ENCODE peak calls at places on chromosome 3, in ten cellular contexts. O, C, M, A, S, U, G, W, E and I are unnamed samples.

GRCh38 chr3:127791221-127791913 is 30.9 kb downstream of the MGLL start:
- DNase-seq in U (peak), A (peak), C (peak), M (no peak), W (no peak), O (no peak), E (no peak), S (peak), G (no peak), I (peak)

GRCh38 chr3:33993631-33994030 is 195.2 kb downstream of the PDCD6IP start:
- DNase-seq in S (peak), W (no peak), C (no peak), G (no peak), A (no peak), U (peak), E (no peak), M (no peak), O (no peak), I (no peak)

GRCh38 chr3:188507244-188507720 is 353.3 kb downstream of the LPP start:
- DNase-seq in A (no peak), C (peak), M (no peak), O (peak), G (no peak), U (peak), S (peak), E (no peak), W (no peak), I (no peak)

GRCh38 chr3:58005662-58006061 is 2.6 kb upstream of the FLNB start:
- DNase-seq in A (no peak), C (peak), W (no peak), E (no peak), O (no peak), U (peak), M (no peak), G (no peak), S (peak), I (no peak)

GRCh38 chr3:139538733-139539132 is 809 bp downstream of the RBP1 start:
- DNase-seq in E (no peak), O (no peak), M (no peak), U (peak), C (peak), S (peak), W (no peak), G (peak), A (peak), I (no peak)

GRCh38 chr3:64684715-64685261 is 3.0 kb downstream of the ADAMTS9 start:
- DNase-seq in M (no peak), O (peak), W (no peak), E (no peak), G (peak), A (peak), S (peak), C (peak), U (peak), I (no peak)

GRCh38 chr3:75295013-75295412 is 369.1 kb upstream of the FRG2C start:
- DNase-seq in M (no peak), U (no peak), C (no peak), O (no peak), G (no peak), S (no peak), A (no peak), E (peak), W (no peak), I (no peak)

GRCh38 chr3:171503817-171504216 is 43.6 kb upstream of the TNIK start:
- DNase-seq in O (no peak), A (no peak), W (no peak), G (no peak), E (no peak), U (no peak), C (no peak), M (no peak), S (no peak), I (no peak)

GRCh38 chr3:194474675-194475074 is 12.1 kb downstream of the ATP13A3 start:
- DNase-seq in S (no peak), G (no peak), C (no peak), M (no peak), W (no peak), U (no peak), E (no peak), O (no peak), A (no peak), I (no peak)

GRCh38 chr3:56428667-56429066 is 39.6 kb downstream of the ERC2 start:
- DNase-seq in W (no peak), C (no peak), A (no peak), S (no peak), G (no peak), E (no peak), U (no peak), M (no peak), O (no peak), I (no peak)

GRCh38 chr3:106208266-106208665 is 339.5 kb upstream of the CBLB start:
- DNase-seq in W (no peak), G (no peak), S (no peak), O (no peak), E (no peak), M (no peak), C (no peak), U (no peak), A (no peak), I (no peak)

GRCh38 chr3:45605569-45605968 is 11.0 kb downstream of the LIMD1 start:
- DNase-seq in W (no peak), U (no peak), C (no peak), G (no peak), M (no peak), A (no peak), O (no peak), S (no peak), E (no peak), I (no peak)

GRCh38 chr3:13308406-13308805 is 111.7 kb downstream of the NUP210 start:
- DNase-seq in E (no peak), G (peak), O (no peak), U (peak), M (no peak), A (no peak), C (peak), W (no peak), S (peak), I (peak)

GRCh38 chr3:28601291-28601690 is 252.7 kb upstream of the AZI2 start:
- DNase-seq in O (no peak), E (no peak), S (no peak), C (no peak), A (no peak), G (no peak), U (no peak), W (no peak), M (no peak), I (no peak)

GRCh38 chr3:197775317-197775716 is 15.7 kb upstream of the LRCH3 start:
- DNase-seq in U (no peak), M (no peak), C (no peak), W (no peak), O (no peak), E (no peak), A (no peak), G (no peak), S (no peak), I (no peak)
- H3K27ac ChIP-seq in U (no peak), M (no peak), C (no peak), W (no peak), O (no peak), E (no peak), A (no peak), G (no peak), S (no peak), I (no peak)

GRCh38 chr3:86793786-86794185 is 197.2 kb downstream of the VGLL3 start:
- DNase-seq in A (no peak), S (peak), W (no peak), C (peak), G (no peak), M (no peak), O (no peak), U (peak), E (no peak), I (no peak)
- H3K27ac ChIP-seq in A (peak), S (peak), W (no peak), C (peak), G (no peak), M (no peak), O (peak), U (peak), E (peak), I (peak)

DNA sequence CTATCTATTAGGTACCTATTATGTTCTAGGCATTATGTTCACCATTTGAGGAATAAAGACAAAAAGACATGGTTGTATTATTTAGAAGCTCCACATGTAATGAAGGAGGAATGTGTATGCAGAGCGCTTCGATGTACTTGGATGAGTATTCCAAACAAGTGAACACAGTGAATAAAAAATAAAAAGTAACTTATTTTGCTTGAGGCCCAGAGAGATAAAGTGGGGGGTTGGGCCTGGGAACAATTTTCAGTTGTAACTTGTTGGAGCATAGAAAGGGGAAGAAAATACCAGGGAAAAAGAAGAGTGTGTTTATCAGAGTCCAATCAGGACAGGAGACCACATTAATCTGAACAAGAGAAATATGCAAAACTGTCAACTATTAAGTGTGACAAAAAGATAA is 445.7 kb upstream of the BCHE start:
- DNase-seq in M (no peak), S (no peak), O (no peak), E (no peak), W (no peak), U (no peak), G (no peak), C (no peak), A (no peak), I (no peak)
- H3K27ac ChIP-seq in M (no peak), S (no peak), O (no peak), E (no peak), W (no peak), U (no peak), G (no peak), C (no peak), A (no peak), I (no peak)

GRCh38 chr3:48012659-48013058 is 3.6 kb downstream of the MAP4 start:
- DNase-seq in G (no peak), A (no peak), W (no peak), C (no peak), M (no peak), O (no peak), U (no peak), E (no peak), S (no peak), I (no peak)

GRCh38 chr3:48016336-48016973 is at the start of gene MAP4:
- DNase-seq in W (no peak), S (peak), O (no peak), U (no peak), G (no peak), A (no peak), E (no peak), C (no peak), M (no peak), I (no peak)

GRCh38 chr3:48014358-48014757 is 1.9 kb downstream of the MAP4 start:
- DNase-seq in W (no peak), E (no peak), M (no peak), G (no peak), C (no peak), U (no peak), A (no peak), S (no peak), O (no peak), I (no peak)

GRCh38 chr3:48013288-48013980 is 2.8 kb downstream of the MAP4 start:
- DNase-seq in A (no peak), S (peak), U (peak), G (no peak), E (no peak), M (no peak), C (peak), W (no peak), O (no peak), I (no peak)

GRCh38 chr3:48015451-48016182 is 599 bp downstream of the MAP4 start:
- DNase-seq in U (no peak), S (no peak), E (no peak), A (no peak), C (no peak), O (no peak), W (no peak), G (no peak), M (no peak), I (no peak)
- H3K27ac ChIP-seq in U (peak), S (peak), E (peak), A (peak), C (peak), O (peak), W (no peak), G (peak), M (no peak), I (peak)